ENCODE peak calls at places on chromosome 19, in seven cellular contexts. L is IMR-90, E is mesendoderm, O is H9, S is neuronal stem cell, D is mesenchymal stem cell, C is trophoblast cell. A is an unnamed sample.

GRCh38 chr19:51354742-51355148 is 11.4 kb downstream of the ETFB start:
- DNase-seq in L (peak), E (peak), O (peak), S (peak), D (peak), C (no peak), A (no peak)

GRCh38 chr19:49149652-49150105 is 5.5 kb downstream of the HRC start:
- DNase-seq in L (peak), E (peak), O (peak), S (peak), D (peak), C (peak), A (peak)

GRCh38 chr19:7989071-7989575 is 16.3 kb downstream of the ELAVL1 start:
- DNase-seq in L (no peak), E (peak), O (no peak), S (no peak), D (no peak), C (peak), A (no peak)

GRCh38 chr19:3350014-3350663 is 16.2 kb upstream of the NFIC start:
- DNase-seq in L (peak), E (no peak), O (no peak), S (no peak), D (no peak), C (no peak), A (no peak)

GRCh38 chr19:28874742-28875141 is 338.2 kb downstream of the UQCRFS1 start:
- DNase-seq in L (no peak), E (no peak), O (no peak), S (no peak), D (no peak), C (no peak), A (no peak)

GRCh38 chr19:43380008-43380407 is 26.5 kb downstream of the CD177 start:
- DNase-seq in L (no peak), E (no peak), O (no peak), S (no peak), D (no peak), C (no peak), A (no peak)

GRCh38 chr19:324716-325115 is 19.9 kb downstream of the MIER2 start:
- DNase-seq in L (no peak), E (no peak), O (no peak), S (no peak), D (no peak), C (no peak), A (no peak)

GRCh38 chr19:17686592-17687042 is 1.5 kb downstream of the UNC13A start:
- DNase-seq in L (no peak), E (peak), O (peak), S (no peak), D (peak), C (no peak), A (no peak)

GRCh38 chr19:28012361-28012760 is 1200.6 kb downstream of the UQCRFS1 start:
- DNase-seq in L (no peak), E (peak), O (peak), S (no peak), D (no peak), C (no peak), A (peak)

GRCh38 chr19:20558571-20558970 is 7.0 kb downstream of the ZNF737 start:
- DNase-seq in L (no peak), E (peak), O (no peak), S (no peak), D (no peak), C (no peak), A (no peak)

GRCh38 chr19:38862321-38863059 is 12.7 kb upstream of the HNRNPL start:
- DNase-seq in L (no peak), E (no peak), O (no peak), S (no peak), D (peak), C (no peak), A (no peak)

GRCh38 chr19:33252418-33252962 is 26.8 kb upstream of the SLC7A10 start:
- DNase-seq in L (no peak), E (no peak), O (no peak), S (no peak), D (no peak), C (no peak), A (no peak)

GRCh38 chr19:29524912-29525870 is 603 bp upstream of the VSTM2B start:
- DNase-seq in L (no peak), E (peak), O (peak), S (peak), D (peak), C (no peak), A (peak)

GRCh38 chr19:15900504-15900903 is 2.6 kb upstream of the CYP4F2 start:
- DNase-seq in L (no peak), E (no peak), O (no peak), S (no peak), D (no peak), C (no peak), A (no peak)

GRCh38 chr19:17671906-17672305 is 16.2 kb downstream of the UNC13A start:
- DNase-seq in L (peak), E (peak), O (peak), S (no peak), D (peak), C (peak), A (no peak)

GRCh38 chr19:33114302-33114701 is 17.6 kb upstream of the WDR88 start:
- DNase-seq in L (no peak), E (no peak), O (no peak), S (no peak), D (no peak), C (no peak), A (no peak)

GRCh38 chr19:48768989-48769713 is 13.8 kb downstream of the FGF21 start:
- DNase-seq in L (no peak), E (no peak), O (no peak), S (no peak), D (no peak), C (peak), A (no peak)

GRCh38 chr19:34676697-34677385 is at the start of gene SCGB2B2:
- DNase-seq in L (no peak), E (no peak), O (peak), S (no peak), D (no peak), C (no peak), A (no peak)

GRCh38 chr19:49335784-49336481 is 727 bp downstream of the CD37 start:
- DNase-seq in L (no peak), E (no peak), O (no peak), S (no peak), D (no peak), C (no peak), A (no peak)

GRCh38 chr19:51338563-51339312 is 3.2 kb downstream of the VSIG10L start:
- DNase-seq in L (peak), E (peak), O (peak), S (peak), D (peak), C (peak), A (peak)

GRCh38 chr19:10353793-10354391 is 14.5 kb upstream of the ICAM3 start:
- DNase-seq in L (peak), E (peak), O (peak), S (peak), D (peak), C (no peak), A (peak)

GRCh38 chr19:4575267-4575793 is 15.8 kb upstream of the SEMA6B start:
- DNase-seq in L (peak), E (peak), O (peak), S (no peak), D (peak), C (peak), A (peak)

GRCh38 chr19:43820098-43820860 is 6.8 kb upstream of the ZNF283 start:
- DNase-seq in L (peak), E (no peak), O (peak), S (no peak), D (no peak), C (peak), A (peak)

GRCh38 chr19:54352546-54352945 is 12.2 kb downstream of the LAIR1 start:
- DNase-seq in L (no peak), E (no peak), O (no peak), S (no peak), D (no peak), C (no peak), A (no peak)

GRCh38 chr19:29666634-29667389 is 1.6 kb downstream of the PLEKHF1 start:
- DNase-seq in L (peak), E (peak), O (peak), S (peak), D (peak), C (peak), A (no peak)

GRCh38 chr19:861756-862528 is 2.5 kb downstream of the CFD start:
- DNase-seq in L (no peak), E (peak), O (peak), S (peak), D (peak), C (peak), A (peak)

GRCh38 chr19:19751846-19752245 is 18.9 kb upstream of the ZNF14 start:
- DNase-seq in L (no peak), E (no peak), O (no peak), S (no peak), D (no peak), C (no peak), A (no peak)

DNA sequence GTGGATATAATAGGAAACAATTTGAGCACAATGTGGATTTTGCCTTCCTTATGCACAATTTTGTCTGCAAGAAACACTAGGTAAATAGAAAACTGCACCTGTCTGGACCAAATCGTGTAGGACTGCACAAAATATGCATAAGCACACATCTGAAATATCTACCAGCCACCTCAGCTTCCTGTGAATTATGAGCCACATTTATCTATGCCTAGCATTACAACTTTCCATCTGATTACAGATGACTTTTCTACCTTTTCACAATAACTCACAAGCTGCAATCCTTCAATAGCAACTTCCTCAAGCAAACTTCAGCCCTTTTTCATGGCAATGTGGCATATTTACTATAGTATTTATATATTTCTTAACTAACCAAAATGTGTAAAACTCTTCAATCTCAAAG is 5.7 kb upstream of the RFX2 start:
- DNase-seq in L (no peak), E (no peak), O (no peak), S (no peak), D (no peak), C (no peak), A (no peak)
- H3K18ac ChIP-seq in L (no peak), E (no peak), O (no peak), S (no peak), D (no peak), C (no peak), A (no peak)

GRCh38 chr19:5663904-5664303 is 16.4 kb downstream of the MICOS13 start:
- DNase-seq in L (no peak), E (no peak), O (no peak), S (no peak), D (no peak), C (no peak), A (no peak)
- H3K18ac ChIP-seq in L (no peak), E (no peak), O (no peak), S (no peak), D (no peak), C (no peak), A (no peak)

DNA sequence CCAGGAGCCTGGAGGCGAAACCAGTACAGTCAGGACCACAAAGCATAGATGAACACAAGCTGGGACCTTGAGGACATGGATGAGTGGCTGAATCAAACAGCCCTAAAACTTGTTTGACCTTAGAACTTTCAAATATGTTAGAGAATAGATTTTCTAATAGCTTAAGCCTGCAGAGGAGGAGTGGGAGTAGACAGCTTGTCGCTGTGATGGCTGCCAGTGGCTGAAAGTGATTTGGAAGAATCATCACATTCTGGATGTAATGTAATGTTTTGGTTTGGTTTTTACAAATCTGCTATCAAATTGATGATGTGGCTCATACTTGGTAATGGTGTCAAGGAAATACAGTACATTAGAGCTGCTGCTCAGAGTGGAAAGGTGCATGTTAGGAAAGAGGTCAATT is 12.0 kb downstream of the IGFL3 start:
- DNase-seq in L (no peak), E (no peak), O (no peak), S (no peak), D (no peak), C (no peak), A (no peak)
- H3K18ac ChIP-seq in L (no peak), E (no peak), O (no peak), S (no peak), D (no peak), C (no peak), A (no peak)

DNA sequence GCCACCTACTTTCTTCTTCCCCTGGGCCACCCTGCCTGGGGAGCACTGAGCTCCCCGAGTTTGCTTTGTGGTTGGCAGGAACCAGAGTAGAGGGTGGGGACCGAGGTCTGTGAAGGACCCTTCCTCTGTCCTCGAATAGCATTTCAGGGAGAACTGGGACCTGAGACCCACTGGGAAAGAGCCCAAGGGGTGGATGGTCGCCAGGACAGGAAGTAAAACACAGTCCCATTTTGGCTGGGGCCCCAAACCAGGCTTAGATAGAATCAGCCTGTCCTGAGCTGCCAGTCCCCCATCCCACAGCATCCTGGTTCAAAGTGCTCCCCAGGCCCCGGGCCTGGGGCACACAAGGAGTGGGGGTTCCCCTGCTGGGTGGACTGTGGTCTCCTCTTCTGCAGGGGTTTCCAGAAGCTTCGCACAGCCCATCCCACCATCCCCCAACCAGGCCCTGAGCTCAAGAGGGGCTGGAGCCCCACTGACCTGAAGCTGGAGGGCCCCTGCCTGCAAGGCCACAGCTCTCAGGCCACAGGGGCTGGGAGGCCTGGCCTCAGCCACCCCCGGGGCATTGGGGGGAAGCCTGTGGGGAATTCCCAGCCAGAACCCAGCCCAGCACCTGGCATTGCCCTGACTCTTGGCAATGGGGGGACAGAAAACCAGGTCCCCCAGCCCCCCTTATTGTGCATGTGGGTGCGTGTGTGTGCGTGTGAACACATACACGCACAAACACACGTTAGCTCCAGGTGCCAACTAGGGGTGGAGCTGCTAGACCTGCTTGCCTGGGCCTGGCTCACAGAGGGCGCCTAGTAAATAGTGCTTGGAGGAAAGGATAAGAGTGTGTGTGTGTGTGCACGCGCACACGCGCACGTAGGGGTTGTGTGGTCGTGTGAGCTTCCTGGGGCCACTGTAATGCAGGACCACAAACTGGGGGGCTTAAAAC is 994 bp upstream of the MKNK2 start:
- DNase-seq in L (no peak), E (no peak), O (peak), S (no peak), D (no peak), C (no peak), A (no peak)
- H3K18ac ChIP-seq in L (no peak), E (no peak), O (peak), S (peak), D (peak), C (peak), A (no peak)

GRCh38 chr19:13475044-13475443 is 31.2 kb downstream of the CACNA1A start:
- DNase-seq in L (no peak), E (no peak), O (no peak), S (no peak), D (no peak), C (no peak), A (no peak)
- H3K18ac ChIP-seq in L (no peak), E (no peak), O (no peak), S (no peak), D (no peak), C (no peak), A (no peak)

GRCh38 chr19:36110487-36111199 is at the start of gene OVOL3:
- DNase-seq in L (no peak), E (peak), O (peak), S (no peak), D (no peak), C (no peak), A (no peak)

GRCh38 chr19:36106441-36106840 is 4.5 kb upstream of the OVOL3 start:
- DNase-seq in L (no peak), E (no peak), O (no peak), S (no peak), D (no peak), C (no peak), A (no peak)

GRCh38 chr19:36108684-36109083 is 2.3 kb upstream of the OVOL3 start:
- DNase-seq in L (no peak), E (no peak), O (no peak), S (no peak), D (no peak), C (no peak), A (no peak)

GRCh38 chr19:36103842-36104552 is 6.9 kb upstream of the OVOL3 start:
- DNase-seq in L (peak), E (no peak), O (no peak), S (no peak), D (no peak), C (peak), A (no peak)

GRCh38 chr19:36106991-36107390 is 4.0 kb upstream of the OVOL3 start:
- DNase-seq in L (no peak), E (no peak), O (no peak), S (no peak), D (no peak), C (no peak), A (no peak)
- H3K18ac ChIP-seq in L (no peak), E (no peak), O (no peak), S (no peak), D (no peak), C (no peak), A (no peak)

GRCh38 chr19:45852941-45853340 is 10.0 kb downstream of the SYMPK start:
- DNase-seq in L (no peak), E (no peak), O (no peak), S (no peak), D (no peak), C (peak), A (no peak)

GRCh38 chr19:45854167-45854778 is 8.7 kb downstream of the SYMPK start:
- DNase-seq in L (no peak), E (no peak), O (no peak), S (no peak), D (no peak), C (no peak), A (no peak)

GRCh38 chr19:45848922-45849321 is 14.0 kb downstream of the SYMPK start:
- DNase-seq in L (no peak), E (peak), O (no peak), S (no peak), D (peak), C (no peak), A (no peak)

GRCh38 chr19:45847661-45848060 is 15.3 kb downstream of the SYMPK start:
- DNase-seq in L (no peak), E (no peak), O (no peak), S (no peak), D (no peak), C (no peak), A (no peak)

DNA sequence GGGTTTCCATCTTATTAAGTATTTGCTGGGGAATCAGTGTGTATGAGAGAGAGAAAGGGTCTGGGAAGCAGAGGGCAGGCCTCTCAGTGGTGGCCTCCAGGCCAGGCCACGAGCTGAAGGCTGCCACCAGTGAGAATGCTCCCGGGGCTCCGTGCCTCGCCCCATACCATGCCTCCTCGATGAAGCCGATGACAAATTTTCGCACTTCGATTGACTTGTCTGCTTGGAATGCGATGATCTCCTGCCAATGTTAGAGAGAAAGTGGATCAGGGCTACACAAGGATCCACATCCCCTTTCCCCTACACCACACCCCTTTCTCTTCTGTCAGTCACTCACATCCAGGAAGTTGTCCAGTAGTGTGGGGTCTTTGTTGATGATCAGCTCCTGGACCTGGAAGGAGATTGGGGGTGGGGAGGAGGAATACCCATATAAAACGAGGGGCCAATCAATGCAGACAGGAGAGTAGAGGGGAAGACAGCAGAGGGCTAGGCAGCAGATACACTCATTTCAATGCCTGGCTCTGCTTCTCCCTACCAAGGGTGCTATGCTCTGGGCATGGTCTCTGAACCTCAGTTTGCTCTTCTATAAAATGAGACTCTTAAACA is 10.7 kb downstream of the SYMPK start:
- DNase-seq in L (no peak), E (peak), O (no peak), S (no peak), D (no peak), C (peak), A (no peak)
- H3K18ac ChIP-seq in L (no peak), E (no peak), O (no peak), S (no peak), D (no peak), C (no peak), A (no peak)

DNA sequence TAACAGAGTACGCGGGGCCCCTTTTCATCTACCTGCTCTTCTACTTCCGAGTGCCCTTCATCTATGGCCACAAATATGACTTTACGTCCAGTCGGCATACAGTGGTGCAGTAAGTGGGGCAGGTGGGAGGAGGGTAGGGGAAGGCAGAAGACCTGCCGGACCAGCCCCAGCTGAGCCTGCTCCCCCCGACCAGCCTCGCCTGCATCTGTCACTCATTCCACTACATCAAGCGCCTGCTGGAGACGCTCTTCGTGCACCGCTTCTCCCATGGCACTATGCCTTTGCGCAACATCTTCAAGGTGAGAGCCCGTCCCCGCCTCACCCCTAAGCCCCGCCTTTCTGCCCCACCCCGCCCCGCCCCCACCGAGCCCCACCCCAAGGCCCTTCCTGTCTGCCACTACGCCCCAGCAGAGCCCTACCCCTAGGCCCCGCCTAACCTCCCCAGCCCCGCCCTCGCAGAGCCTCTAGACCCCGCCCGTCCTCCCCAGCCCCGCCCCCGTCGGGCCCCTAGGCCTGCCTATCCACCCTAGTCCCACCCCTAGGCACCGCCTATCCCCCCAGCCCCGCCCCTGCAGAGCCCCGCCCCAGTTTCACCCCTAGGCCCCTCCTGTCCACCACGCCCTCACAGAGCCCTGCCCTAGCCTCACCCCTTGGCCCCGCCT is 7.7 kb downstream of the NDUFB7 start:
- DNase-seq in L (no peak), E (peak), O (peak), S (no peak), D (no peak), C (no peak), A (peak)
- H3K18ac ChIP-seq in L (no peak), E (no peak), O (no peak), S (peak), D (no peak), C (no peak), A (no peak)

GRCh38 chr19:18750295-18750970 is 40.7 kb downstream of the COMP start:
- DNase-seq in L (no peak), E (no peak), O (no peak), S (no peak), D (no peak), C (no peak), A (no peak)
- H3K18ac ChIP-seq in L (no peak), E (no peak), O (no peak), S (peak), D (no peak), C (no peak), A (no peak)

GRCh38 chr19:12350890-12351197 is 14.6 kb downstream of the ZNF442 start:
- DNase-seq in L (no peak), E (no peak), O (no peak), S (no peak), D (no peak), C (no peak), A (no peak)
- H3K18ac ChIP-seq in L (no peak), E (no peak), O (no peak), S (no peak), D (no peak), C (no peak), A (no peak)

A was measured in H1.